ENCODE peak calls at places on chromosomes 11 and 22, in eight cellular contexts. E is osteocyte, N is glutamatergic neuron, Z is heart left ventricle, C is astrocyte, Q is fibroblast of lung, I is Calu3, P is Peyer's patch. W is an unnamed sample.
A peak's percentile ranks its signal among the peaks of the same experiment; 100 is the strongest.

GRCh38 chr11:133477263-133477625 is 55.1 kb downstream of the OPCML start:
- DNase-seq in Q (no peak), N (no peak), P (no peak), E (no peak), Z (no peak), I (no peak), C (no peak), W (no peak)

GRCh38 chr11:87252869-87253268 is 215.1 kb downstream of the TMEM135 start:
- DNase-seq in P (no peak), C (no peak), I (no peak), E (no peak), Q (no peak), Z (no peak), N (no peak), W (no peak)

GRCh38 chr22:17868771-17869170 is 94.5 kb upstream of the BID start:
- DNase-seq in P (no peak), Z (no peak), Q (no peak), E (no peak), I (no peak), C (no peak), N (no peak), W (no peak)

GRCh38 chr11:83174008-83174407 is 17.1 kb downstream of the PCF11 start:
- DNase-seq in Z (no peak), Q (no peak), C (no peak), E (no peak), I (no peak), N (no peak), P (no peak), W (no peak)

GRCh38 chr11:121841487-121842167 is 274.4 kb downstream of the BLID start:
- DNase-seq in P (no peak), Q (peak; percentile 63), E (no peak), N (no peak), I (no peak), Z (no peak), C (peak; percentile 92), W (peak; percentile 57)

GRCh38 chr11:73350908-73351636 is 25.1 kb upstream of the RELT start:
- DNase-seq in Z (no peak), E (no peak), Q (peak; percentile 88), I (peak; percentile 61), N (peak; percentile 60), C (peak; percentile 37), P (no peak), W (peak; percentile 53)

GRCh38 chr11:116641561-116642045 is 131.2 kb downstream of the BUD13 start:
- DNase-seq in E (no peak), C (no peak), P (peak; percentile 77), N (peak; percentile 74), Z (no peak), Q (no peak), I (peak; percentile 73), W (no peak)

GRCh38 chr11:70503878-70504240 is 105.5 kb downstream of the CTTN start:
- DNase-seq in P (peak; percentile 48), Z (peak; percentile 27), C (no peak), Q (no peak), E (no peak), I (no peak), N (no peak), W (no peak)

GRCh38 chr11:64870893-64871849 is 7.2 kb downstream of the EHD1 start:
- DNase-seq in Z (no peak), P (no peak), Q (no peak), I (no peak), N (no peak), E (no peak), C (no peak), W (no peak)

GRCh38 chr11:3605721-3606324 is 36.0 kb downstream of the ART5 start:
- DNase-seq in Q (no peak), P (no peak), I (no peak), Z (no peak), C (no peak), E (no peak), N (no peak), W (no peak)

GRCh38 chr11:125626381-125626950 is 1.5 kb downstream of the CHEK1 start:
- DNase-seq in Q (no peak), P (peak; percentile 47), C (no peak), E (no peak), I (no peak), N (peak; percentile 32), Z (no peak), W (peak; percentile 81)

GRCh38 chr11:46565248-46565835 is 28.5 kb downstream of the AMBRA1 start:
- DNase-seq in P (no peak), Z (no peak), Q (peak; percentile 42), C (no peak), N (no peak), E (no peak), I (no peak), W (no peak)

GRCh38 chr11:36365937-36366336 is 69.8 kb downstream of the PRR5L start:
- DNase-seq in N (no peak), C (no peak), Q (no peak), E (no peak), Z (no peak), I (no peak), P (no peak), W (no peak)

GRCh38 chr11:75051043-75051442 is 45.6 kb downstream of the OR2AT4 start:
- DNase-seq in P (no peak), C (no peak), I (peak; percentile 24), Z (no peak), Q (no peak), N (no peak), E (peak; percentile 63), W (no peak)

GRCh38 chr22:26845016-26845728 is 187.8 kb downstream of the MIAT start:
- DNase-seq in C (peak; percentile 54), P (no peak), Z (no peak), N (no peak), I (peak; percentile 40), Q (no peak), E (no peak), W (no peak)

GRCh38 chr22:35839811-35840739 is 122.4 kb downstream of the APOL5 start:
- DNase-seq in C (peak; percentile 98), Q (peak; percentile 98), Z (peak; percentile 85), E (peak; percentile 94), P (peak; percentile 88), N (peak; percentile 90), I (peak; percentile 84), W (peak; percentile 97)

GRCh38 chr11:125082611-125083311 is 19.7 kb downstream of the SLC37A2 start:
- DNase-seq in N (no peak), C (peak; percentile 78), Q (peak; percentile 87), E (peak; percentile 77), P (no peak), Z (no peak), I (peak; percentile 41), W (peak; percentile 95)

GRCh38 chr11:69362315-69362714 is 68.4 kb downstream of the MYEOV start:
- DNase-seq in E (no peak), Q (no peak), N (no peak), I (no peak), C (no peak), Z (no peak), P (no peak), W (no peak)
- TF ChIP-seq CTCF in E (no peak), Q (no peak), N (no peak), I (no peak), C (no peak), Z (no peak), P (no peak), W (no peak)

GRCh38 chr11:118689852-118690552 is 10.6 kb upstream of the TREH start:
- DNase-seq in C (peak; percentile 73), N (peak; percentile 96), Z (peak; percentile 96), P (peak; percentile 88), I (peak; percentile 96), E (peak; percentile 98), Q (peak; percentile 93), W (peak; percentile 97)

GRCh38 chr11:118694185-118694584 is 14.7 kb upstream of the TREH start:
- DNase-seq in N (no peak), E (no peak), Q (no peak), C (no peak), P (no peak), Z (no peak), I (no peak), W (no peak)

GRCh38 chr11:118690553-118691304 is 11.3 kb upstream of the TREH start:
- DNase-seq in Q (no peak), N (no peak), C (no peak), I (no peak), Z (no peak), E (no peak), P (no peak), W (no peak)

GRCh38 chr11:118694771-118695170 is 15.3 kb upstream of the TREH start:
- DNase-seq in C (no peak), N (no peak), Z (no peak), Q (no peak), P (no peak), I (no peak), E (no peak), W (no peak)

DNA sequence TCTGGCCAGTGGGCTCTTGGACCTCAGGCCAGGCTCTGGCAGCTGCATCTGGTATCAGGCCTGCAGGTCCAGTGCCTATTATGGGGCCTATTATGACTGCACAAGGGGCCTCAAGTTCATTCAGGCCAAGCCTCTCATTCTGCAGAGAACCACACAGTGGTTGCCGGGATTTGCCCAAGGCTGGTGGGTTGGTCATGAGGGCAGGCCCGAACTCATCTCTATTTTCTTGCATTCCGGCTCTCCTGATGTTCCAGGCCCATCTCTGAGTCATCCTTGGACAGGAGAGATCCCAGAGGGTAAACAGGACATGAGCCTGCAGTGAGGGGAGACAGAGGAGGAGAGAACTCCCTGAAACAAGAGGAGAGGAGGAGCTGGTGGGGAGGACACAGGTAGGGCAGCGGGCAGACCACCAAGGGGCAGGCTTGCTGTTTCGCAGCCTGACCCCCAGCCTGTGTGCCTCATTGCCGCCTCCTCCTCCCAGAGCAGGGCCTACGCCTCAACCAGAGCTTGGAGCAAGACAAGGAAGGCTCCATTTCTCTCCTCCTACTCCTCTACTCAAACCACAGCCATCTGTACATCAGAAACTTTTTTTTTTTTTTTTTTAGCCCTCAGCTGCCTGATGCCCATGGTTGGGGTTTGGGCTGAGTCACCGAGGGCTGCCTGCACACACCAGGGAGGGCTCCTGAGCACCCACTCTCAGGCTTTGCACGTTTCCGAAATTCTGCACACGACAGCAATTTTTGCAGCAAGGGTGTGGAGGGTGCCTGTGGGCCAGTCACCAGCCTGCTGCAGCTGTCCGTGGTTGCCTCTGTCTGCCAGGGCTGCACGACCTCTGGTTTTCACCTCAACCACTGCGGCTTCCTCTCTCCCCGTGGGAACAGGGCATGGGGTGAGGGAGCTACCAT is 12.7 kb upstream of the TREH start:
- DNase-seq in Z (peak; percentile 68), Q (peak; percentile 32), I (no peak), P (no peak), N (no peak), E (no peak), C (peak; percentile 31), W (peak; percentile 32)
- TF ChIP-seq CTCF in Z (no peak), Q (no peak), I (no peak), P (no peak), N (no peak), E (no peak), C (no peak), W (no peak)

DNA sequence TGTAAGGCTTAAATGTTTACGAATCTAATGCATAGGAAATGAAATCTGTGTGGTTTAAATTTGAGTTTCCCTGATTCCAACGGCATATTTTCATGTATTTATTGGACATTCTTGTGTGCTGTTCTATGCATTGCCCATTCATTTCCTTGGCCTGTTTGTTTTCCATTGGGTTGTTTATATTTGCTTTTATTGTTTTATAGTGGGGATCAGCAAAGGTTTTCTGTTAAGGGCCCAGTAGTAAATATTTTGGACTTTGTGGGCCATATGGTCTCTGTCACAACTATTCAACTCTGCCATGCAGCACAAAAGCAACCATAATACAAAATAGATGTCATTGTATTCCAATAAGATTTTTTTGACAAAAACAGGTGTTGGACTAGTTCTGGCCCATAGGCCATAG is 5.2 kb upstream of the LGR4 start:
- DNase-seq in P (no peak), Q (no peak), I (no peak), N (no peak), C (no peak), E (no peak), Z (no peak), W (no peak)
- TF ChIP-seq CTCF in P (no peak), Q (no peak), I (no peak), N (no peak), C (no peak), E (no peak), Z (no peak), W (no peak)

GRCh38 chr11:44632466-44633123 is 67.1 kb downstream of the CD82 start:
- DNase-seq in P (peak; percentile 58), C (no peak), E (peak; percentile 75), Z (no peak), I (peak; percentile 40), N (no peak), Q (no peak), W (no peak)
- TF ChIP-seq CTCF in P (peak; percentile 35), C (peak; percentile 21), E (peak; percentile 29), Z (peak; percentile 56), I (peak; percentile 20), N (no peak), Q (peak; percentile 18), W (no peak)